ENCODE peak calls at places on chromosomes 5 and 9, in seven cellular contexts. T is substantia nigra, W is HCT116, P is astrocyte, J is heart left ventricle, Z is AG04450, F is SK-N-SH. U is an unnamed sample.

GRCh38 chr5:1322036-1322903 is 22.6 kb downstream of the CLPTM1L start:
- DNase-seq in Z (no peak), J (no peak), T (no peak), P (no peak), F (no peak), W (no peak), U (no peak)

GRCh38 chr5:180647941-180648500 is 1.4 kb downstream of the FLT4 start:
- DNase-seq in F (peak; percentile 17), W (no peak), J (no peak), Z (no peak), T (no peak), P (no peak), U (no peak)

GRCh38 chr9:34611811-34612787 is at the start of gene RPP25L:
- DNase-seq in P (peak; percentile 68), F (peak; percentile 93), T (peak; percentile 73), Z (peak; percentile 42), J (peak; percentile 95), W (peak; percentile 49), U (peak; percentile 80)

GRCh38 chr9:99824378-99825157 is 2.9 kb downstream of the NR4A3 start:
- DNase-seq in F (peak; percentile 66), W (no peak), Z (no peak), J (no peak), P (no peak), T (no peak), U (no peak)

GRCh38 chr5:38622723-38623129 is 66.3 kb upstream of the LIFR start:
- DNase-seq in J (no peak), W (no peak), Z (no peak), T (no peak), P (no peak), F (no peak), U (no peak)

GRCh38 chr5:112929336-112930081 is 7.5 kb upstream of the REEP5 start:
- DNase-seq in P (no peak), W (no peak), T (no peak), J (no peak), F (no peak), Z (no peak), U (no peak)

GRCh38 chr5:170112876-170113516 is 7.3 kb downstream of the FOXI1 start:
- DNase-seq in T (no peak), F (no peak), J (no peak), Z (no peak), P (no peak), W (no peak), U (no peak)

GRCh38 chr9:111187376-111187775 is 142.6 kb downstream of the OR2K2 start:
- DNase-seq in T (no peak), F (no peak), W (no peak), Z (no peak), P (peak; percentile 47), J (no peak), U (no peak)

GRCh38 chr5:72485366-72486052 is 21.7 kb downstream of the ZNF366 start:
- DNase-seq in Z (no peak), P (no peak), J (no peak), W (no peak), T (no peak), F (no peak), U (no peak)

GRCh38 chr5:32578362-32578761 is 7.0 kb upstream of the SUB1 start:
- DNase-seq in J (no peak), Z (no peak), P (no peak), W (no peak), T (no peak), F (no peak), U (no peak)

GRCh38 chr5:124477002-124477546 is 269.4 kb downstream of the ZNF608 start:
- DNase-seq in J (no peak), Z (no peak), W (no peak), T (no peak), P (no peak), F (no peak), U (no peak)

GRCh38 chr9:136268776-136269175 is 23.2 kb upstream of the QSOX2 start:
- DNase-seq in W (no peak), T (no peak), Z (no peak), J (no peak), P (no peak), F (no peak), U (no peak)

GRCh38 chr9:136268318-136268717 is 22.7 kb upstream of the QSOX2 start:
- DNase-seq in W (no peak), F (no peak), Z (no peak), T (peak; percentile 7), J (no peak), P (no peak), U (no peak)

GRCh38 chr9:136265561-136266355 is 20.1 kb upstream of the QSOX2 start:
- DNase-seq in F (no peak), W (no peak), Z (no peak), P (no peak), T (no peak), J (peak; percentile 14), U (no peak)

GRCh38 chr9:136264803-136265405 is 19.3 kb upstream of the QSOX2 start:
- DNase-seq in W (no peak), P (no peak), T (no peak), J (peak; percentile 54), F (no peak), Z (no peak), U (no peak)

DNA sequence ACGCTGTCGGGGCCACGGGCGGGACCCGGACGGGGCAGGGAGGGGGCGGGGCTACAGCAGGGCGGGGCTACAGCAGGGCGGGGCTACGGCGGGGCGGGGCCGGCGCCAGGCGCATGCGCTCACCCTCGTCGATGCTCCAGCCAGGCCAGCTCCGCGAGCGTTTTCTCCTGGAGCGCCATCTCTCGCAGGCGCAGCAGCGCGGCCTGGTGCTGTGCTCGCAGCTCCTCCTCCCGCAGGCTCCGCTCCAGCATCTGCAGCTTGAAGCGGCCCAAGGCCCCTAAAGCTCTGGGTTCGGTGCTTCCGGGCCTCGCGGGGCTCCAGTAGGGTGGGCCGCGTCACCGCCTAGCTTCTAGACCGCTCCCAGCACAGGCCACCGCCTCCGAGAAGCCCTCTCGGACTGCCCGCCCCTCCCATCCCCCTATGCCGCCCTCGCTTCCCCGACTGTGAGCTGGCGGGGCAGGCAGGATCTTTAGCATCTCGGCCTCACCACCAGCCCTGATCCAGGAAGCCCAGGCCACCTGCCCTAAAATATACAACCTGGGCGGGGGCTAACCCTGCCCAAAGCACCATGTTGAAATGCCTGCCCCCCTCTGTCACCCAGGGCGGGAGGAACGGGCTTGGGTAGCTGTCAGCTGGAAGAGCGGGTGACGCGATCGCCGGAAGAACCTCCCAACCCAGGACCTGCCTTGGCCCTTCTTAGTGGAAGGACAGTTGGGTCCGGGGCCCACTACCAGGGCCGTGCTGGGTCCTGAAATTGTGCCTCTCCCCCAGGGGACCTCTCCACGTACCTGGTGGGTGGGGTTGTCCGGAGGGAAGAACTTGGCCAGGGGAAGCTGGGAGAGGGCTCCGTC is 21.9 kb upstream of the QSOX2 start:
- DNase-seq in T (peak; percentile 78), W (peak; percentile 56), Z (peak; percentile 49), F (peak; percentile 100), P (peak; percentile 58), J (peak; percentile 94), U (peak; percentile 50)
- H3K27ac ChIP-seq in T (peak overlapping the region; percentile 45), W (peak overlapping the region; percentile 34), Z (peak overlapping the region; percentile 39), F (peak overlapping the region; percentile 76), P (no peak overlapping the region), J (no peak overlapping the region), U (peak overlapping the region; percentile 58)

GRCh38 chr5:83368835-83369234 is 102.7 kb upstream of the VCAN start:
- DNase-seq in W (no peak), Z (no peak), T (no peak), P (no peak), J (no peak), F (no peak), U (no peak)
- H3K27ac ChIP-seq in W (no peak overlapping the region), Z (no peak overlapping the region), T (no peak overlapping the region), P (no peak overlapping the region), J (no peak overlapping the region), F (no peak overlapping the region), U (no peak overlapping the region)

DNA sequence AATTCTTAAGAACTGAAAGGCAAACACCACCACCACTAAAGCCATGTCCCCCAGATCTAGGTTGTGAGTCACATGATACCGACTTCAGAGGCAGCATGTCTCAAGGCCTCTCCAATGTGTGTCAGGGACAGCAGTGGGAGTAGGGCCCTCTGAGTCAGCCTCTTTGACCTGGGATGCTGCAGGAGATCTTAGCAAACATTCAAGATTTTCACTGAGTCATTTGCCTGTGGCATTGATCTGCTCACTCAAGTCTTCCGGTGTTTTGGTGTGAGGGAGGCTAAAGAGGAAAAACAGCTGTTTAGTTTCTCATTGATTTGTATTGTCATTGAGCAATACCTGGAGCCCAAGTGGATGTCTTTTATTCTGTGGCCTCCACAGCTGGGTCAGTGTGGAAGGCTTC is 36.1 kb downstream of the TMC1 start:
- DNase-seq in Z (peak; percentile 83), W (peak; percentile 94), T (no peak), J (no peak), F (no peak), P (peak; percentile 91), U (no peak)
- H3K27ac ChIP-seq in Z (peak overlapping the region; percentile 59), W (peak overlapping the region; percentile 24), T (no peak overlapping the region), J (no peak overlapping the region), F (peak overlapping the region; percentile 31), P (peak overlapping the region; percentile 60), U (no peak overlapping the region)

DNA sequence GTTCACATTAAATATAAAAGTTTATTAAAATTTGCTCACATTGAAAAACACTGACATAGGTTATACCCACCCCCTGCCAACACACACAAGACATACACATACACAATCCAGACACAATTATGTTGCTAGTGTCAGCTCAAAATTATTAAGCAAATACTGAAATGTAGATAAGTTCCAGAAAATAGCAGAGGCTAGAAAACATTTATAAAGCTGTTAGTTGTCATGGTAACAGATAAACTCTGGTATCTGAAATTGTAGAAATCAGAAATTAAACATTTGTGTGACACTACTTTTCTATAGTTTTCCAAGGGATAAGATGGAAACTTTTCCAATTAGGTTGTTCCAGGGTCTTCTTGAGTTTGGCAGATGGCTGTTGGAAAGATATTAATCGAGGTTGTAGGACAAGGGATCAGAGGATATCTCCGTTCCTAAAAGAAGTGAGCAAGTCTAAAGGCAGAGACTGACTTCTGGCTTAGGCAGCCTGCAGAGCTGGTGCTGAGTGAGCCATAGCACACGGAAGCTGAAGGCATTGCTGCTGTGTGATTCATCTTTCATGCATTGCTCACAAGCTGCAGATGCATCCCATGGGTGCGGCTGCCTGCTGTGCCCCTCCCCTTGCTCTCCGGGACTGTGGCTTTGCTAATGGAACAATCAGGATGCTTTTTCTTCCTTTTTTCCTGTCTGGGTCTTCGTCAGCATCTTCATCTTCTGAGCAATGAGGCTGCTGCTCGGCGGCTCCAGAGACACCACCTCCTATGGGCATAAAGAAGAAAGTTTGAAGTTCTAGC is 341.5 kb downstream of the DIRAS2 start:
- DNase-seq in W (peak; percentile 59), Z (peak; percentile 70), T (no peak), J (peak; percentile 59), F (peak; percentile 58), P (peak; percentile 89), U (no peak)
- H3K27ac ChIP-seq in W (no peak overlapping the region), Z (peak overlapping the region; percentile 65), T (no peak overlapping the region), J (no peak overlapping the region), F (peak overlapping the region; percentile 50), P (peak overlapping the region; percentile 66), U (no peak overlapping the region)

DNA sequence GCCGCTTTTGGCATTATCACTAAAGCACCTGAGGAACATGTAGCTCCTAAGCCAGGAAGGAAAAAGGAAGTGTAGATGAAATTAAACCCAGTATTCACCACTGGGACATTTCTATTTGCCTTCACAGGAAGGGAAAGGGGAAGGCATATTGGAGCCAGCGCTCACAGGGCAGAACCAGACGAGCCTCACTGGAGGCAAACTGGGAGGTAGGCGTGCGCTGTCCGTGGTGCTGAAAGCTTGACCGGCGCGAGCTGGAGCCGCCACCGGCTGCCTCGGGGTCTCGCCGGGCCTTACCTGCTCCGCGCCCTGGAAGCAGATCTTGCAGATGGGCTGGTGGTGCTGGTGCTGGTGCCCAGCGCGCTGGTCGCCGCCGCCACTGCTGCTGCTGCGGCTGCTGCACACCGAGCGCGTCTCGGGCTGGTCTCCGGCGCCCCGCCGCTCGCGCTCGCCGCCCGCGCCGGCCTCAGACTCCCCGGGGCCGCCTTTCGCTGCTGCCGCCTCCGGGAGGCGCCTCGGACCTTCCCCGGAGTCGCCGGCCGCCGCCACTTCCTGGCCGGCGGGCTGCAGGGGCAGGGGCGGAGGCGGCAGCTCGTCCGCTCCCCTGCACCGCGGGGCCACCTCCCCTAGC is 732 bp downstream of the MARCHF11 start:
- DNase-seq in P (peak; percentile 54), Z (no peak), J (peak; percentile 85), F (peak; percentile 73), T (peak; percentile 41), W (no peak), U (peak; percentile 25)
- H3K27ac ChIP-seq in P (no peak overlapping the region), Z (no peak overlapping the region), J (no peak overlapping the region), F (peak overlapping the region; percentile 96), T (no peak overlapping the region), W (no peak overlapping the region), U (no peak overlapping the region)

U was measured in tibial nerve.